ENCODE peak calls at places on chromosomes 3 and 15, in ten cellular contexts. M is EH, Y is AG09319, R is anterior cingulate cortex, Q is NCI-H1694 treated with DMSO at 0.1 percent for 48 hours, E is iris pigment epithelial cell, V is hypothalamus, F is nephron progenitor cell, K is AG09309, I is cardiac fibroblast. J is an unnamed sample.

GRCh38 chr3:19757773-19758172 is 176.2 kb downstream of the EFHB start:
- DNase-seq in M (no peak), Y (no peak), R (no peak), Q (no peak), E (no peak), V (no peak), F (no peak), K (no peak), I (no peak), J (no peak)

GRCh38 chr15:59437473-59437776 is 561 bp upstream of the FAM81A start:
- DNase-seq in M (no peak), Y (no peak), R (no peak), Q (no peak), E (no peak), V (no peak), F (no peak), K (no peak), I (no peak), J (no peak)

GRCh38 chr15:40328176-40328575 is 4.7 kb downstream of the INAFM2 start:
- DNase-seq in M (peak), Y (no peak), R (no peak), Q (no peak), E (peak), V (no peak), F (no peak), K (no peak), I (peak), J (no peak)

GRCh38 chr3:149231876-149232275 is 10.2 kb upstream of the CP start:
- DNase-seq in M (no peak), Y (no peak), R (no peak), Q (no peak), E (no peak), V (no peak), F (no peak), K (no peak), I (no peak), J (no peak)

GRCh38 chr3:194976049-194976451 is 290.4 kb downstream of the FAM43A start:
- DNase-seq in M (no peak), Y (no peak), R (no peak), Q (no peak), E (no peak), V (no peak), F (no peak), K (no peak), I (no peak), J (no peak)

GRCh38 chr15:89936051-89936792 is 23.5 kb upstream of the ARPIN start:
- DNase-seq in M (no peak), Y (no peak), R (no peak), Q (no peak), E (no peak), V (no peak), F (no peak), K (no peak), I (no peak), J (no peak)

GRCh38 chr15:100340721-100341661 is 784 bp downstream of the ADAMTS17 start:
- DNase-seq in M (no peak), Y (no peak), R (no peak), Q (no peak), E (no peak), V (no peak), F (peak), K (no peak), I (no peak), J (no peak)

GRCh38 chr3:134355416-134355815 is 18.8 kb downstream of the AMOTL2 start:
- DNase-seq in M (peak), Y (no peak), R (no peak), Q (no peak), E (no peak), V (no peak), F (no peak), K (no peak), I (no peak), J (no peak)

GRCh38 chr15:48393650-48394049 is 62.4 kb downstream of the DUT start:
- DNase-seq in M (peak), Y (no peak), R (no peak), Q (peak), E (peak), V (no peak), F (no peak), K (no peak), I (peak), J (no peak)

GRCh38 chr3:38210141-38210757 is 44.9 kb downstream of the OXSR1 start:
- DNase-seq in M (no peak), Y (no peak), R (no peak), Q (no peak), E (no peak), V (no peak), F (no peak), K (no peak), I (no peak), J (no peak)

GRCh38 chr3:187318819-187319616 is 27.5 kb upstream of the MASP1 start:
- DNase-seq in M (peak), Y (peak), R (peak), Q (peak), E (peak), V (no peak), F (peak), K (peak), I (peak), J (peak)

GRCh38 chr15:35496585-35496984 is 49.4 kb downstream of the DPH6 start:
- DNase-seq in M (no peak), Y (no peak), R (no peak), Q (no peak), E (peak), V (no peak), F (no peak), K (no peak), I (no peak), J (no peak)

GRCh38 chr3:141876891-141877561 is 583 bp downstream of the ATP1B3 start:
- DNase-seq in M (peak), Y (no peak), R (peak), Q (no peak), E (peak), V (no peak), F (peak), K (no peak), I (peak), J (peak)

GRCh38 chr3:42691861-42692666 is 6.7 kb downstream of the KLHL40 start:
- DNase-seq in M (no peak), Y (no peak), R (no peak), Q (no peak), E (no peak), V (no peak), F (no peak), K (no peak), I (no peak), J (no peak)

GRCh38 chr15:89662893-89663673 is 7.8 kb upstream of the KIF7 start:
- DNase-seq in M (peak), Y (peak), R (no peak), Q (no peak), E (peak), V (no peak), F (no peak), K (peak), I (peak), J (no peak)

GRCh38 chr3:65814883-65815578 is 223.7 kb downstream of the MAGI1 start:
- DNase-seq in M (peak), Y (no peak), R (no peak), Q (no peak), E (no peak), V (no peak), F (no peak), K (no peak), I (no peak), J (no peak)

GRCh38 chr3:128935922-128936321 is 56.5 kb downstream of the ACAD9 start:
- DNase-seq in M (no peak), Y (no peak), R (no peak), Q (peak), E (no peak), V (no peak), F (no peak), K (no peak), I (no peak), J (no peak)

GRCh38 chr15:100717596-100717995 is 115.2 kb downstream of the ASB7 start:
- DNase-seq in M (no peak), Y (no peak), R (no peak), Q (no peak), E (no peak), V (no peak), F (no peak), K (no peak), I (no peak), J (no peak)

GRCh38 chr3:37183375-37183831 is 9.0 kb upstream of the LRRFIP2 start:
- DNase-seq in M (peak), Y (peak), R (no peak), Q (no peak), E (peak), V (no peak), F (no peak), K (peak), I (peak), J (no peak)

GRCh38 chr15:63833246-63833696 is 477 bp downstream of the HERC1 start:
- DNase-seq in M (peak), Y (no peak), R (peak), Q (no peak), E (peak), V (no peak), F (peak), K (no peak), I (peak), J (peak)

GRCh38 chr3:108006077-108006675 is 84.7 kb downstream of the CD47 start:
- DNase-seq in M (no peak), Y (no peak), R (no peak), Q (no peak), E (peak), V (no peak), F (no peak), K (no peak), I (peak), J (no peak)

GRCh38 chr15:97977734-97978133 is 17.2 kb downstream of the ARRDC4 start:
- DNase-seq in M (no peak), Y (no peak), R (no peak), Q (no peak), E (no peak), V (no peak), F (no peak), K (no peak), I (no peak), J (no peak)

GRCh38 chr3:178083906-178084823 is 452.1 kb upstream of the KCNMB2 start:
- DNase-seq in M (peak), Y (no peak), R (no peak), Q (peak), E (peak), V (no peak), F (no peak), K (no peak), I (peak), J (no peak)

GRCh38 chr15:101114610-101115009 is 137.2 kb downstream of the CHSY1 start:
- DNase-seq in M (no peak), Y (no peak), R (no peak), Q (no peak), E (no peak), V (no peak), F (no peak), K (no peak), I (no peak), J (no peak)

GRCh38 chr3:22862111-22862510 is 341.0 kb upstream of the UBE2E2 start:
- DNase-seq in M (no peak), Y (no peak), R (no peak), Q (no peak), E (no peak), V (no peak), F (no peak), K (no peak), I (no peak), J (no peak)

GRCh38 chr3:24495334-24495994 is 814 bp upstream of the THRB start:
- DNase-seq in M (no peak), Y (no peak), R (peak), Q (no peak), E (no peak), V (no peak), F (peak), K (no peak), I (no peak), J (peak)

GRCh38 chr15:88649753-88650551 is 11.1 kb downstream of the ISG20 start:
- DNase-seq in M (no peak), Y (no peak), R (no peak), Q (no peak), E (no peak), V (no peak), F (no peak), K (no peak), I (no peak), J (no peak)

GRCh38 chr3:3119393-3119851 is 7.3 kb upstream of the TRNT1 start:
- DNase-seq in M (peak), Y (no peak), R (no peak), Q (no peak), E (no peak), V (no peak), F (no peak), K (no peak), I (no peak), J (no peak)

GRCh38 chr15:101194246-101195138 is 57.4 kb downstream of the CHSY1 start:
- DNase-seq in M (no peak), Y (no peak), R (no peak), Q (no peak), E (no peak), V (no peak), F (no peak), K (no peak), I (no peak), J (no peak)

GRCh38 chr3:124896824-124897526 is 9.8 kb upstream of the ITGB5 start:
- DNase-seq in M (no peak), Y (no peak), R (no peak), Q (no peak), E (no peak), V (no peak), F (no peak), K (no peak), I (no peak), J (no peak)

GRCh38 chr3:36380171-36381031 is at the start of gene STAC:
- DNase-seq in M (peak), Y (no peak), R (no peak), Q (no peak), E (no peak), V (no peak), F (peak), K (no peak), I (no peak), J (peak)

GRCh38 chr15:58498821-58499580 is 67.2 kb downstream of the LIPC start:
- DNase-seq in M (peak), Y (peak), R (no peak), Q (no peak), E (peak), V (no peak), F (no peak), K (peak), I (peak), J (no peak)

GRCh38 chr3:89145995-89146394 is 38.6 kb downstream of the EPHA3 start:
- DNase-seq in M (peak), Y (peak), R (no peak), Q (no peak), E (peak), V (no peak), F (no peak), K (peak), I (peak), J (no peak)

GRCh38 chr15:67110400-67110799 is 45.0 kb downstream of the SMAD3 start:
- DNase-seq in M (no peak), Y (no peak), R (no peak), Q (no peak), E (no peak), V (no peak), F (no peak), K (no peak), I (no peak), J (no peak)

GRCh38 chr3:108099679-108100428 is 9.0 kb upstream of the CD47 start:
- DNase-seq in M (no peak), Y (no peak), R (no peak), Q (no peak), E (no peak), V (no peak), F (no peak), K (no peak), I (no peak), J (no peak)

GRCh38 chr3:7788881-7789280 is 712.7 kb upstream of the LMCD1 start:
- DNase-seq in M (no peak), Y (no peak), R (no peak), Q (no peak), E (no peak), V (no peak), F (no peak), K (no peak), I (no peak), J (no peak)

GRCh38 chr3:26768068-26768651 is 145.6 kb downstream of the LRRC3B start:
- DNase-seq in M (no peak), Y (no peak), R (peak), Q (no peak), E (no peak), V (no peak), F (no peak), K (no peak), I (no peak), J (no peak)